ENCODE peak calls at places on chromosome X, in six cellular contexts. R is colonic mucosa; Q is thoracic aorta; I is CD4-positive, CD25-positive, alpha-beta regulatory T cell; X is RWPE1; F is pancreas. G is an unnamed sample.

GRCh38 chrX:131987252-131987651 is 35.9 kb upstream of the STK26 start:
- DNase-seq in R (no peak), I (no peak), Q (no peak), X (no peak), F (no peak), G (no peak)

GRCh38 chrX:78665286-78665685 is 6.2 kb upstream of the RTL3 start:
- DNase-seq in R (no peak), F (no peak), I (no peak), Q (no peak), X (no peak), G (no peak)

GRCh38 chrX:154051210-154051810 is 31.6 kb upstream of the IRAK1 start:
- DNase-seq in I (peak), Q (peak), F (peak), X (peak), R (peak), G (peak)

GRCh38 chrX:97315939-97316338 is 432.2 kb downstream of the RPA4 start:
- DNase-seq in X (no peak), Q (no peak), R (no peak), F (no peak), I (no peak), G (no peak)

GRCh38 chrX:39133971-39134370 is 332.7 kb downstream of the MID1IP1 start:
- DNase-seq in R (no peak), Q (no peak), X (no peak), F (no peak), I (no peak), G (no peak)

GRCh38 chrX:150690126-150690525 is 3.1 kb upstream of the MTMR1 start:
- DNase-seq in X (peak), Q (no peak), F (no peak), I (no peak), R (no peak), G (no peak)

GRCh38 chrX:100995469-100995868 is 26.0 kb downstream of the ARL13A start:
- DNase-seq in I (no peak), X (peak), F (no peak), R (no peak), Q (no peak), G (no peak)

GRCh38 chrX:110669572-110669971 is 126.0 kb downstream of the CHRDL1 start:
- DNase-seq in R (no peak), Q (no peak), X (no peak), F (no peak), I (no peak), G (no peak)

GRCh38 chrX:13469963-13470679 is 99.3 kb upstream of the EGFL6 start:
- DNase-seq in F (no peak), Q (no peak), X (peak), R (no peak), I (no peak), G (no peak)

GRCh38 chrX:49309401-49309981 is 6.0 kb downstream of the GAGE10 start:
- DNase-seq in R (peak), I (no peak), Q (no peak), X (no peak), F (no peak), G (peak)

GRCh38 chrX:8484360-8484759 is 19.7 kb downstream of the VCX3B start:
- DNase-seq in I (no peak), Q (no peak), R (no peak), F (no peak), X (no peak), G (no peak)

GRCh38 chrX:15269120-15269519 is 763 bp downstream of the ASB9 start:
- DNase-seq in F (no peak), R (no peak), I (no peak), X (peak), Q (no peak), G (no peak)

GRCh38 chrX:49627030-49627777 is 28.4 kb downstream of the GAGE1 start:
- DNase-seq in I (peak), R (no peak), X (peak), Q (no peak), F (no peak), G (peak)

GRCh38 chrX:152810403-152810802 is 20.2 kb downstream of the CETN2 start:
- DNase-seq in I (no peak), F (no peak), R (no peak), X (no peak), Q (no peak), G (no peak)

GRCh38 chrX:151974336-151975227 is at the start of gene GABRE:
- DNase-seq in F (peak), I (no peak), R (peak), X (peak), Q (no peak), G (peak)

GRCh38 chrX:102138064-102138463 is 4.2 kb downstream of the TCEAL6 start:
- DNase-seq in F (no peak), I (no peak), Q (no peak), R (no peak), X (no peak), G (no peak)

GRCh38 chrX:1767026-1767425 is 152.2 kb downstream of the ASMT start:
- DNase-seq in I (no peak), Q (no peak), R (no peak), F (no peak), X (no peak), G (no peak)

GRCh38 chrX:30653415-30654131 is at the start of gene GK:
- DNase-seq in R (no peak), Q (no peak), I (peak), F (no peak), X (no peak), G (no peak)

GRCh38 chrX:70494441-70494840 is 49.8 kb downstream of the DLG3 start:
- DNase-seq in Q (no peak), X (no peak), R (no peak), F (no peak), I (no peak), G (no peak)

GRCh38 chrX:49029876-49030275 is 13.3 kb downstream of the TFE3 start:
- DNase-seq in I (no peak), X (peak), Q (no peak), F (no peak), R (peak), G (no peak)

GRCh38 chrX:21741869-21742701 is 15.8 kb downstream of the SMPX start:
- DNase-seq in X (no peak), F (no peak), I (no peak), Q (no peak), R (no peak), G (no peak)

GRCh38 chrX:130285710-130286109 is 17.0 kb upstream of the ZNF280C start:
- DNase-seq in R (no peak), F (no peak), Q (no peak), X (no peak), I (no peak), G (no peak)

GRCh38 chrX:526295-527224 is 104.0 kb upstream of the SHOX start:
- DNase-seq in Q (no peak), F (no peak), I (no peak), R (no peak), X (no peak), G (no peak)

GRCh38 chrX:47143894-47144625 is 442 bp downstream of the NDUFB11 start:
- DNase-seq in R (peak), Q (no peak), X (peak), F (peak), I (no peak), G (peak)

GRCh38 chrX:30561191-30561590 is 16.4 kb downstream of the TASL start:
- DNase-seq in R (no peak), X (no peak), F (no peak), I (no peak), Q (no peak), G (no peak)

GRCh38 chrX:54171527-54171926 is 11.5 kb downstream of the FAM120C start:
- DNase-seq in R (no peak), X (no peak), F (no peak), I (no peak), Q (no peak), G (no peak)

GRCh38 chrX:31201503-31201902 is 129.7 kb upstream of the FTHL17 start:
- DNase-seq in Q (no peak), I (no peak), X (no peak), R (no peak), F (no peak), G (no peak)

GRCh38 chrX:132963846-132964245 is 5.4 kb upstream of the HS6ST2 start:
- DNase-seq in F (no peak), I (no peak), X (no peak), Q (no peak), R (no peak), G (no peak)

GRCh38 chrX:110125435-110125834 is 122.5 kb downstream of the TMEM164 start:
- DNase-seq in I (no peak), F (no peak), X (no peak), R (no peak), Q (no peak), G (no peak)

GRCh38 chrX:134603806-134604700 is 54.2 kb downstream of the PLAC1 start:
- DNase-seq in X (peak), F (no peak), I (no peak), R (no peak), Q (no peak), G (no peak)

DNA sequence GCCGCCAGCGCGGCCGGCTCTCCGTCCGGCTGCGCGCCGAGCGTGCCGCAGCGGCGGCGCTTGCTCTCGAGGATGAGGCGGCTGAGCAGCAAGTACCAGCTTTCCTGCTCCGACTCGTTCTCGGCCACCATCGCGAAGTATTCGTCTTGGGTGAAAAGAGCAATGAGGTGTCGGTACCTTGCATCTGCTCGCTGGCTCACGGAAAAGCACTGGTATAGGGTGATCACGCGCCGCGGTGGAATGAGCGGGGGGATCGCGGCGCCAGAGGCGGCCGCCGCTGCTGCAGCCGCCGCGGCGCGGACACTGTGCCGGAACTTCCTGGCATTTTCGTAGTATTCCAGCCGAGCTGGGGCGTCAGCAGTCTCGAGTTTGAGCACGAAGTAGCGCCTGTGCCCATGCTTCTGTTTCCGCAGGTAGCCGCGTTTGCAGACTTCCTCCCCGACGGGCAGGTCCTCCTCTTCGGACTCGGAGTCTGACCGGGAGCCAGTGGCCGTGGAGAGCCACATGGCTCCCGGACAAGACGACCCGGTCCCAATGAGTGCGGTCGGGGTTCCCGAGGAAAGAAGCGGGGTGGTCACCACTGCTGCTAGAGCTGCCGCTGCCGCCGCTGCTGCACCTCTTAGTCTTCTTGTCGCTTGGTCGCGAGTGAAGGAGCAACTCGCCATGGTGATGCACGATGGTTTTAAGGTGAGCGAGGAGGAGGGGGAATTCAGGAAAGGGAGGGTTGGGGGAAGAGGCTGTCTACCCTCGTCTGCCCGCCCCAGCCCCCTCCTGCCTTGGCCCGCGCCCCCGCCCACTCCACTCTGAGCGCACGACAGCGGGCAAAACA is 469 bp downstream of the IRS4 start:
- DNase-seq in X (no peak), I (no peak), F (no peak), R (no peak), Q (no peak), G (peak)
- H3K27ac ChIP-seq in X (no peak), I (no peak), F (no peak), R (no peak), Q (no peak), G (no peak)

DNA sequence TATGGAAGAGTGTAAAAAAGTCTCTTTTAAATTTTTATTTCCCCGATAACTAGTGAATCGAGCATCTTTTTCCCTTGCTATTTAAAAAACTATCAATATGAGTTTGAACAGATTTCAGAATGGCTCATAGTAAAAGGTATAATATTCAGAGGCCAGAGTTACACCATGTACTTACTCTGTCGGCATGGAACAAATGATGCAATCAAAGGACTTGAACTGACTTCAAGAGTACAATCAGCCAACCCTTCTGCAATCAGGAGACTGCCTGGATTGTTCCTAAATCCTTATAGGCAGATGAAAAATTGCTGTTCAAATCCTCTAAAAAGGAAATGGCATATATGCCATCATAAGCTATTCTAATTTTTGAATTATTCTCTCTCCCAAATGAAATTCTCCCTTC is 273.3 kb downstream of the SH2D1A start:
- DNase-seq in Q (no peak), I (no peak), X (no peak), F (no peak), R (no peak), G (no peak)
- H3K27ac ChIP-seq in Q (no peak), I (no peak), X (no peak), F (no peak), R (no peak), G (no peak)

GRCh38 chrX:119762718-119763117 is 4.3 kb downstream of the SOWAHD start:
- DNase-seq in Q (no peak), I (no peak), R (no peak), F (no peak), X (no peak), G (no peak)

GRCh38 chrX:119759333-119759766 is 962 bp downstream of the SOWAHD start:
- DNase-seq in Q (no peak), F (no peak), X (no peak), I (no peak), R (no peak), G (no peak)

GRCh38 chrX:119763175-119763574 is 4.8 kb downstream of the SOWAHD start:
- DNase-seq in X (no peak), R (no peak), I (no peak), Q (no peak), F (no peak), G (no peak)

GRCh38 chrX:119760026-119760902 is 1.9 kb downstream of the SOWAHD start:
- DNase-seq in Q (no peak), X (no peak), R (no peak), F (no peak), I (no peak), G (no peak)

GRCh38 chrX:119763836-119764387 is 5.5 kb downstream of the SOWAHD start:
- DNase-seq in Q (no peak), X (no peak), I (no peak), R (no peak), F (no peak), G (no peak)
- H3K27ac ChIP-seq in Q (no peak), X (no peak), I (no peak), R (no peak), F (no peak), G (no peak)

GRCh38 chrX:136779346-136779781 is 1.4 kb downstream of the ARHGEF6 start:
- DNase-seq in R (no peak), X (no peak), I (no peak), F (no peak), Q (no peak), G (no peak)

GRCh38 chrX:136780738-136781137 is at the start of gene ARHGEF6:
- DNase-seq in I (no peak), R (no peak), F (no peak), Q (no peak), X (no peak), G (peak)

GRCh38 chrX:136778914-136779313 is 1.8 kb downstream of the ARHGEF6 start:
- DNase-seq in R (no peak), F (no peak), Q (no peak), I (no peak), X (no peak), G (no peak)

GRCh38 chrX:136780241-136780640 is 491 bp downstream of the ARHGEF6 start:
- DNase-seq in I (no peak), R (no peak), Q (no peak), X (no peak), F (no peak), G (no peak)

GRCh38 chrX:136778020-136778419 is 2.7 kb downstream of the ARHGEF6 start:
- DNase-seq in X (no peak), I (no peak), R (no peak), F (no peak), Q (no peak), G (no peak)
- H3K27ac ChIP-seq in X (no peak), I (no peak), R (no peak), F (no peak), Q (no peak), G (no peak)

G was measured in testis.